ENCODE peak calls at places on chromosomes 4 and X, in eight cellular contexts. V is pancreas, N is upper lobe of left lung, I is ascending aorta, U is AG04450, D is Peyer's patch, G is AG04449, O is MM.1S. F is an unnamed sample.

GRCh38 chr4:64670647-64671046 is 261.4 kb upstream of the TECRL start:
- DNase-seq in V (peak), N (no peak), I (no peak), U (no peak), D (no peak), G (no peak), O (no peak), F (no peak)

GRCh38 chr4:65482410-65482809 is 187.9 kb downstream of the EPHA5 start:
- DNase-seq in V (no peak), N (no peak), I (no peak), U (no peak), D (no peak), G (no peak), O (no peak), F (no peak)

GRCh38 chr4:186039697-186040096 is 29.3 kb upstream of the TLR3 start:
- DNase-seq in V (no peak), N (peak), I (no peak), U (no peak), D (no peak), G (no peak), O (no peak), F (no peak)

GRCh38 chr4:183364025-183364424 is 41.8 kb upstream of the CLDN24 start:
- DNase-seq in V (no peak), N (no peak), I (no peak), U (no peak), D (no peak), G (no peak), O (no peak), F (no peak)

GRCh38 chr4:94076498-94076897 is 131.2 kb upstream of the SMARCAD1 start:
- DNase-seq in V (no peak), N (no peak), I (no peak), U (no peak), D (no peak), G (no peak), O (no peak), F (no peak)

GRCh38 chr4:53656421-53656981 is 65.2 kb upstream of the LNX1 start:
- DNase-seq in V (no peak), N (no peak), I (no peak), U (no peak), D (no peak), G (no peak), O (no peak), F (peak)

GRCh38 chr4:105373324-105373723 is 100.5 kb downstream of the PPA2 start:
- DNase-seq in V (no peak), N (no peak), I (no peak), U (no peak), D (no peak), G (no peak), O (no peak), F (no peak)

GRCh38 chr4:157674699-157675098 is 454.2 kb downstream of the GRIA2 start:
- DNase-seq in V (peak), N (no peak), I (no peak), U (no peak), D (no peak), G (no peak), O (no peak), F (no peak)

GRCh38 chr4:56496241-56496640 is 9.3 kb upstream of the ARL9 start:
- DNase-seq in V (no peak), N (no peak), I (no peak), U (no peak), D (no peak), G (no peak), O (no peak), F (no peak)

GRCh38 chr4:2621419-2621818 is 85.0 kb downstream of the FAM193A start:
- DNase-seq in V (no peak), N (no peak), I (no peak), U (no peak), D (no peak), G (no peak), O (no peak), F (no peak)

GRCh38 chrX:15493118-15494082 is at the start of gene PIR:
- DNase-seq in V (peak), N (peak), I (peak), U (peak), D (peak), G (no peak), O (peak), F (peak)

GRCh38 chrX:43703211-43703791 is 47.2 kb downstream of the MAOA start:
- DNase-seq in V (no peak), N (no peak), I (no peak), U (no peak), D (peak), G (no peak), O (no peak), F (peak)

GRCh38 chr4:185849543-185850185 is 37.7 kb upstream of the SORBS2 start:
- DNase-seq in V (no peak), N (no peak), I (no peak), U (no peak), D (no peak), G (no peak), O (no peak), F (no peak)

DNA sequence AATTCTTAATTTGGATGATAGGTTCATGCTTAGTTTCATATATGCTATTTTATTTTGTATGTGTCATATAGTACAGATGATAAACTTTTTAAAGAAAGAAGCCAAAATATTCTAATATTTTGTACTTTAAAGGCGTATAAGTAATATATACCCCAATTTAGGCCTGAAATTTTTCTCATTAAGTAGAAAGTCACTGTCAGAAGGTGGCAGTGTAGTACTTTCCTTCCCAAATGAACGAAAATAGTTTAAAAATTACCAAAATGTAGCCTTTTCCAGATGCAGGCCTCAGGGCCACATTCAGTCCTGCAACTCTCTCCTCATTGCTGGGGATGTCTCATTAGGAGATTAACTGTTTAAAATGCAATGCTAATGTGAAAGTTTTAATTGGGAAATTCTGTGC is 1263.6 kb downstream of the C4orf33 start:
- DNase-seq in V (no peak), N (no peak), I (no peak), U (no peak), D (no peak), G (no peak), O (no peak), F (no peak)
- TF ChIP-seq CTCF in V (no peak), N (no peak), I (no peak), U (peak), D (no peak), G (peak), O (peak), F (peak)

GRCh38 chr4:107034091-107034698 is 1.9 kb downstream of the DKK2 start:
- DNase-seq in V (no peak), N (peak), I (peak), U (no peak), D (no peak), G (no peak), O (no peak), F (no peak)
- H3K4me3 ChIP-seq in V (no peak), N (peak), I (peak), U (no peak), D (no peak), G (peak), O (no peak), F (peak)

GRCh38 chr4:154399259-154399974 is 92.2 kb downstream of the DCHS2 start:
- DNase-seq in V (no peak), N (no peak), I (no peak), U (no peak), D (no peak), G (no peak), O (no peak), F (no peak)
- TF ChIP-seq CTCF in V (no peak), N (no peak), I (no peak), U (peak), D (peak), G (no peak), O (no peak), F (peak)

GRCh38 chr4:107896651-107897050 is 34.7 kb upstream of the CYP2U1 start:
- DNase-seq in V (no peak), N (no peak), I (no peak), U (no peak), D (no peak), G (no peak), O (no peak), F (peak)
- H3K4me3 ChIP-seq in V (no peak), N (no peak), I (peak), U (no peak), D (no peak), G (no peak), O (no peak), F (no peak)

DNA sequence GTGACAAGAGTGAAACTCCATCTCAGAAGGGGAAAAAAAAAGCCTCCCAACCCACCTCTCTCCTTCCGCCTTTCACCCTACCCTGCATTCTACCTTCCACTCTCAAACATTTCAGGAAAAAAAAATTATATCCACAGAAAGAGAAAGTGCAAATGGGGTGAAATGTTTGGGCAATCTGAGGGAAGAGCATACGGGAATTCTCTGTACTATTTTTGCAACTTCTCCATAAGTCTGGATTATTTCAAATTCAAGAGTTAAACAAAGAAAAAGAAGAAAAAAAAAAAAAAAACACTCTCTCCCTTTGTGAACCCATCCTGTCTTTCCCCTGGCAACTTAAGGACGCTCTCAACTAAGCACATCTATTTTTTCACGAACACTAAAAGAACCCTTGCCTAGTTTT is 41.3 kb downstream of the AFAP1 start:
- DNase-seq in V (no peak), N (no peak), I (no peak), U (no peak), D (no peak), G (no peak), O (no peak), F (no peak)
- TF ChIP-seq CTCF in V (no peak), N (no peak), I (no peak), U (no peak), D (no peak), G (no peak), O (no peak), F (no peak)